ENCODE peak calls at places on chromosomes 13 and 19, in four cellular contexts. G, L, U and S are unnamed samples.
A peak's percentile ranks its signal among the peaks of the same experiment; 100 is the strongest.

GRCh38 chr19:3458595-3459284 is 21.6 kb downstream of the SMIM24 start:
- DNase-seq in G (no peak), L (peak; percentile 34), U (no peak), S (no peak)

GRCh38 chr19:21358768-21359451 is at the start of gene ZNF738:
- DNase-seq in U (peak; percentile 72), G (peak; percentile 63), L (peak; percentile 93), S (peak; percentile 88)

GRCh38 chr19:11375143-11375948 is 880 bp downstream of the SWSAP1 start:
- DNase-seq in L (peak; percentile 17), G (peak; percentile 40), U (no peak), S (no peak)

GRCh38 chr19:12983561-12984142 is 11.6 kb upstream of the NFIX start:
- DNase-seq in U (no peak), L (peak; percentile 83), G (peak; percentile 75), S (peak; percentile 37)

GRCh38 chr13:111423168-111423785 is 102.8 kb downstream of the TEX29 start:
- DNase-seq in U (no peak), L (no peak), G (no peak), S (no peak)

GRCh38 chr19:7535993-7536685 is 622 bp downstream of the PNPLA6 start:
- DNase-seq in U (no peak), L (no peak), G (no peak), S (no peak)

GRCh38 chr19:5628919-5629481 is 6.1 kb downstream of the SAFB start:
- DNase-seq in L (no peak), U (no peak), G (no peak), S (no peak)

GRCh38 chr13:38283346-38283745 is 66.3 kb upstream of the UFM1 start:
- DNase-seq in L (no peak), G (no peak), U (no peak), S (no peak)

GRCh38 chr13:40520916-40521315 is 145.5 kb downstream of the FOXO1 start:
- DNase-seq in U (no peak), L (no peak), G (no peak), S (no peak)